ENCODE peak calls at places on chromosomes 16 and 17, in four cellular contexts. H is H1, L is SK-N-SH, P is K562. A is an unnamed sample.

GRCh38 chr17:34241062-34241461 is 14.0 kb upstream of the CCL2 start:
- DNase-seq in P (no peak), L (peak), H (no peak), A (no peak)

GRCh38 chr16:49351119-49351518 is 22.5 kb upstream of the C16orf78 start:
- DNase-seq in P (no peak), L (no peak), H (no peak), A (no peak)

GRCh38 chr17:15892679-15893332 is 52.1 kb upstream of the ADORA2B start:
- DNase-seq in L (no peak), H (no peak), P (no peak), A (no peak)

GRCh38 chr17:29292992-29293889 is 707 bp downstream of the NUFIP2 start:
- DNase-seq in H (peak), L (peak), P (peak), A (peak)

GRCh38 chr17:17809527-17810373 is 27.0 kb downstream of the SREBF1 start:
- DNase-seq in H (peak), P (no peak), L (peak), A (peak)

GRCh38 chr16:1556254-1556653 is 22.8 kb downstream of the TMEM204 start:
- DNase-seq in H (no peak), L (no peak), P (no peak), A (no peak)

GRCh38 chr16:15775209-15775608 is 81.6 kb downstream of the MYH11 start:
- DNase-seq in H (no peak), P (peak), L (peak), A (no peak)

GRCh38 chr17:83145831-83146230 is 66.4 kb downstream of the METRNL start:
- DNase-seq in P (no peak), H (no peak), L (no peak), A (no peak)

GRCh38 chr16:29820271-29820701 is at the start of gene MVP:
- DNase-seq in H (peak), P (peak), L (peak), A (no peak)

GRCh38 chr16:1432388-1433262 is 1.7 kb downstream of the PERCC1 start:
- DNase-seq in H (no peak), L (no peak), P (no peak), A (no peak)

GRCh38 chr16:70290949-70291519 is 1.7 kb upstream of the AARS1 start:
- DNase-seq in L (no peak), H (no peak), P (no peak), A (no peak)

GRCh38 chr16:26111900-26112299 is 420.1 kb downstream of the HS3ST4 start:
- DNase-seq in H (no peak), L (no peak), P (no peak), A (no peak)

GRCh38 chr16:733382-734207 is 6.7 kb downstream of the HAGHL start:
- DNase-seq in P (peak), H (peak), L (peak), A (peak)

GRCh38 chr16:83968891-83969672 is 1.0 kb downstream of the NECAB2 start:
- DNase-seq in L (no peak), H (no peak), P (no peak), A (no peak)

GRCh38 chr17:42878123-42878880 is 22.3 kb upstream of the G6PC1 start:
- DNase-seq in P (no peak), L (no peak), H (peak), A (peak)

GRCh38 chr16:14375132-14375491 is 254.9 kb downstream of the PARN start:
- DNase-seq in L (no peak), H (no peak), P (no peak), A (no peak)

GRCh38 chr16:49342336-49343265 is 31.0 kb upstream of the C16orf78 start:
- DNase-seq in L (no peak), P (no peak), H (no peak), A (no peak)

GRCh38 chr17:49041527-49041926 is 44.3 kb downstream of the IGF2BP1 start:
- DNase-seq in L (no peak), P (no peak), H (no peak), A (no peak)

GRCh38 chr17:6479626-6480324 is 35.5 kb downstream of the PIMREG start:
- DNase-seq in L (no peak), H (no peak), P (no peak), A (no peak)

GRCh38 chr16:84786605-84787302 is 33.0 kb upstream of the CRISPLD2 start:
- DNase-seq in L (no peak), P (no peak), H (no peak), A (no peak)

GRCh38 chr16:22232277-22233049 is 26.4 kb downstream of the EEF2K start:
- DNase-seq in L (no peak), H (no peak), P (no peak), A (no peak)

GRCh38 chr17:43125967-43126910 is 1.1 kb upstream of the BRCA1 start:
- DNase-seq in L (peak), P (peak), H (no peak), A (peak)

GRCh38 chr17:34370997-34371395 is 8.0 kb upstream of the CCL1 start:
- DNase-seq in H (no peak), L (no peak), P (no peak), A (no peak)

GRCh38 chr17:59406808-59407381 is 75.4 kb downstream of the YPEL2 start:
- DNase-seq in P (no peak), H (no peak), L (peak), A (no peak)
- TF ChIP-seq TEAD4 in P (no peak), H (no peak), L (no peak), A (no peak)

DNA sequence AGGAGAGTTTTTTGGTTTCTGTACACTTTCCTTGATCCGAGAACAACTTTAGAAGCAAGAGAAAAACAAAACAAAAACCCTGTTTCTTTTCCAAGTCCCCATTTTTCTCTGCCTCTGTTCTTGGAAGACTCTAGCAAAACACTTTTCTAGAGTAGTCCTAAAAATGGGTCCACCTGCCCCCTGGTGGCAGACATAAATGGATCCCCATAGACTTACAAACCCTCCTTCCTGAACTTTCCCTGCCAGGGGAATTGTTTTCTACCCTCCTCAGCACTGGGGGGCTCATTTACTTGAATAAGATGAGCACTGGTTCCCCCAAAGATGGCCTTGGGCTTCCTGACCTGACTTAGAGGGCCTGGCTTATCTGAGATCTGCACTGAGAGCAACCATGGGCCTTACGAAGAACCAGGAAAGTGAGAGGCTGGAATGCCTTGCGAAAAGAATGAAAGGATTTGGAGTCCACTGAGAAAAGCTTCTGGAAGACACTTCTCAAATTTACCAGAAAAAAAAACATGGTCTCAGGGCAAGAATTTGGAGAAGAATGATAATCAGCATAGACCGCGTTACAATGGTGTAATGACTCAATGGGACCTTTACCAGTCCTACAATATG is 48.0 kb upstream of the CDYL2 start:
- DNase-seq in P (peak), H (peak), L (peak), A (peak)
- TF ChIP-seq TEAD4 in P (no peak), H (no peak), L (no peak), A (no peak)

GRCh38 chr17:64533784-64534183 is 27.0 kb downstream of the CEP95 start:
- DNase-seq in H (no peak), P (peak), L (no peak), A (no peak)

GRCh38 chr17:64536913-64537312 is 30.1 kb downstream of the CEP95 start:
- DNase-seq in H (no peak), L (no peak), P (no peak), A (no peak)

GRCh38 chr17:64537488-64537887 is 30.7 kb downstream of the CEP95 start:
- DNase-seq in P (peak), H (no peak), L (no peak), A (no peak)

GRCh38 chr17:64534187-64534586 is 27.4 kb downstream of the CEP95 start:
- DNase-seq in H (no peak), L (no peak), P (no peak), A (no peak)

DNA sequence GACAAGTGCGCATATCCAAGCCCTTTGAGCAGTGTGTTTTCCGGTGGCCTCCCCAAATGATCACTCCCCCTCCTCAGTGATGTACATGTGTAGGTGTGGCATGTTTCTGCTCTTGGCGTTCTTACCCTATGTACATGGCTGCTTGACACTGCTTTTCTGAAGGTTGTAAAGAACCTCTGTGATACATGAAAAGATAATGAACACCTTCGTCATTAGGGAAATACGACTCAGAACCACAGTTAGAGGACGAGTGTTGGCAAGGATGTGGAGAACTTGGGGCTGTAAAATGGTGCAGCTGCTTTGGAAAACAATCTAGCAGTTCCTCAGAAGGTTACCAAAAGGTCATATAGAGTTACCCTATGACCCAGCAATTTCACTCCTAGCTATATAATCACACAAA is 28.6 kb downstream of the CEP95 start:
- DNase-seq in L (no peak), P (no peak), H (no peak), A (no peak)
- TF ChIP-seq TEAD4 in L (no peak), P (no peak), H (no peak), A (no peak)

DNA sequence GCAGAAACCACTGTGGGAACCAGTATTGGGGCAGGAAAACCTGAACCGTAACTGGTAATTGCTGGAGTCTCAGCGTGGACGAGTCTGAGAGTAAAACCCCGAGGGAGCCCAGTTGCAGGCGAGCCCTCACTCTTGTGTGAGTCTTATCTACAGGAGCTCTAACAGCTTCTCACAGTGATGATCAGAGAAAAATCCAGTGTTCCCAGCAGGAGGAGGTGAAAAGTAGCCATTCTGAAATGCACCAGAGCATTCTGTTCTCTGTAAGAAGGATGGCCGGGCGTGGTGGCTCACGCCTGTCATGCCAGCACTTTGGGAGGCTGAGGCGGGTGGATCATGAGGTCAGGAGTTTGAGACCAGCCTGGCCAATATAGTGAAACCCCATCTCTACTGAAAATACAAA is 161.2 kb downstream of the COPRS start:
- DNase-seq in H (peak), L (no peak), P (no peak), A (no peak)
- TF ChIP-seq TEAD4 in H (no peak), L (no peak), P (no peak), A (no peak)

GRCh38 chr17:41402161-41402560 is 4.8 kb upstream of the KRT31 start:
- DNase-seq in H (no peak), L (no peak), P (no peak), A (no peak)
- TF ChIP-seq TEAD4 in H (no peak), L (no peak), P (no peak), A (no peak)

GRCh38 chr16:66752379-66752778 is 970 bp upstream of the DYNC1LI2 start:
- DNase-seq in L (no peak), P (no peak), H (no peak), A (no peak)

GRCh38 chr16:66752958-66753357 is 1.5 kb upstream of the DYNC1LI2 start:
- DNase-seq in P (no peak), L (no peak), H (no peak), A (no peak)

GRCh38 chr16:66751135-66751991 is at the start of gene DYNC1LI2:
- DNase-seq in P (peak), H (peak), L (peak), A (peak)

GRCh38 chr16:66751992-66752322 is 548 bp upstream of the DYNC1LI2 start:
- DNase-seq in H (no peak), P (no peak), L (no peak), A (no peak)

DNA sequence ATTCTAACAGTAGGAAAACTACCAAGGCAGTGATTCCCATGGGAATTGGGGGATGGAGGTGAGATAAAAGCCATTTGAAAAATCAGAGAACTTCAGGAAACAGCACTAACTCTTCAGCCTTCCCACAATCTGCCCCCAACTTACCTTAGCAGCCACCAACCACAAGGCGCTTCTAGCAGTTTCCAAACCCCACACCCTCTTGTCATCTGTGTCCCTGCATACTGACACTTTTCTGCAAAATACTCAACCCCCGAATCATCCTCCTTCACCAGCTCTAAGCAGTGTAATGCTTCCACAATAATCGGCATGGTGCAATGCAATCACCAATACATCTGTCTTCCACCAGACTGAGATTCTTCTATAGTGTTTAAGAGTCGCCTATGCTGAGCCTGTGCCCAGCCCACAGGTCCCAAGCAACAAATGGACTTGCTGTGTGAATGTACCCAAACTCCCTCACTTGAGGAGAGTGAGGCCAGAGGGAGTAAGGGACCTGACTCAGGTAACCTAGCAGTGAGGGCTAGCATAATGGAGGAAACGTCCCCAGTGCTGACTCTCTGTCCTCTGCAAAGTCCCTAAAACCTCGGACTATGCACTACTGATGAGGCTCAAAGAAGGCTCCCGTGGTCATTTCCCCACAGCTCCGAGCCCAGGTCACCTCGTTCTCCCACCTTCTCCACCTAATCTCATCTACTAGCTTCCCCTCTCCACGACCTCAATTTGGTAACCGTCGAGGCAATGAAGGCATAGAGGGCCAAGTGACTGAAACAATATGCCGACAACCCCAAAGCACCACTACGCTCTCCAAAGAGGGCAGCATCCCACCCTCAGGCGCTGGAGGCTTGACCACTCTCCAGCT is 902 bp downstream of the DYNC1LI2 start:
- DNase-seq in H (no peak), L (no peak), P (no peak), A (no peak)
- TF ChIP-seq TEAD4 in H (no peak), L (no peak), P (no peak), A (no peak)

DNA sequence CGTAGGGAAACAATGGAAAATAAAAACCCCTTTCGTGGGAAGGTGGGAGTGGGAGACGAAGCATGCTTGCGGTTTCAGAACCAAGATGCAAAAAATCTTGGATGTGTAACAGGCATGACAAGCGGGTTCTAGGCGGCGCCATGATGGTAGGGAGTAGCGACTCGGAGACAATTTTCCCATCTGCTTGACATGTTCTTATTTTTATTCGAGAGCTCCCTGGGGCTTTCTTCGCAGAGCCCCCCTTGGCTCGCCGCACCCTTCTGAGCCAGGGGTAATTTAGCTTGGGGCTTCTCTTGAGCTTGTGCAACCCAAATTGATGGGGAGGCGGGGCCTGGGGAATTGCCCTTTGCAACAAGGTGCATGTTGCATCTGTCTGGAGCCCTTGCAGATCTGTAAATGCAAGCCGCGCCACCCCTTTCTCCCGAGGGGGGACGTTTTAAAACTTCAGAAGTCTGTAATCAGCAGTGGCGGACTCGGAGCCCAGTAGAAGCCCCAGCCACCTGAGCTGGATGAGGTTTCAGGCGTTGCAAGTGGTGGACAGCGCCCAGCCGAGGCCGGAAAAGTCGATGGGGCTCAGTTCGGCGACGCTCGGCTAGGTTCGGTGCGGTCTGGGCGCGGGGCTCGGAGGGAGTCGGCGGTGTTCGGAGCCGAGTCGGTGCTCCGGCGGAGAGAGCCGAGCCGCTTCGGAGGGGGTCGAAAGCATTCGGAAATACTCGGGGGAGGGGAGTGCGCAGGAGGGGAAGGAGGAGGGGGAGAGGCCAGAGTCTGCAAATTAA is 2.9 kb downstream of the GNAO1 start:
- DNase-seq in H (peak), L (peak), P (peak), A (peak)
- TF ChIP-seq TEAD4 in H (no peak), L (no peak), P (no peak), A (no peak)

GRCh38 chr17:50125420-50125997 is 4.5 kb downstream of the SAMD14 start:
- DNase-seq in H (no peak), L (no peak), P (no peak), A (no peak)
- TF ChIP-seq TEAD4 in H (no peak), L (no peak), P (no peak), A (no peak)

A was measured in WTC11.